ENCODE peak calls at places on chromosomes 4 and X, in five cellular contexts. One of them, this sample, is unnamed.

GRCh38 chr4:172850838-172851237 is 317.8 kb upstream of the GALNT7 start:
- DNase-seq in cardiac muscle cell: no peak
- DNase-seq in suprapubic skin: no peak
- DNase-seq in tibial artery: no peak
- DNase-seq in psoas muscle: no peak
- DNase-seq in this sample: no peak

GRCh38 chr4:102557636-102558035 is 56.5 kb downstream of the NFKB1 start:
- DNase-seq in cardiac muscle cell: no peak
- DNase-seq in suprapubic skin: no peak
- DNase-seq in tibial artery: no peak
- DNase-seq in psoas muscle: no peak
- DNase-seq in this sample: no peak

GRCh38 chr4:174222266-174222872 is 61.1 kb downstream of the FBXO8 start:
- DNase-seq in cardiac muscle cell: peak; percentile 45
- DNase-seq in suprapubic skin: no peak
- DNase-seq in tibial artery: no peak
- DNase-seq in psoas muscle: no peak
- DNase-seq in this sample: no peak

GRCh38 chr4:183335369-183335940 is 13.2 kb upstream of the CLDN24 start:
- DNase-seq in cardiac muscle cell: no peak
- DNase-seq in suprapubic skin: peak; percentile 67
- DNase-seq in tibial artery: no peak
- DNase-seq in psoas muscle: no peak
- DNase-seq in this sample: no peak

GRCh38 chrX:40749874-40750273 is 14.5 kb upstream of the MED14 start:
- DNase-seq in cardiac muscle cell: no peak
- DNase-seq in suprapubic skin: no peak
- DNase-seq in tibial artery: no peak
- DNase-seq in psoas muscle: no peak
- DNase-seq in this sample: no peak

GRCh38 chrX:25144043-25144940 is 128.5 kb upstream of the ARX start:
- DNase-seq in cardiac muscle cell: peak; percentile 84
- DNase-seq in suprapubic skin: no peak
- DNase-seq in tibial artery: peak; percentile 65
- DNase-seq in psoas muscle: peak; percentile 42
- DNase-seq in this sample: peak; percentile 60

GRCh38 chrX:24147165-24147564 is 2.4 kb upstream of the ZFX start:
- DNase-seq in cardiac muscle cell: no peak
- DNase-seq in suprapubic skin: no peak
- DNase-seq in tibial artery: no peak
- DNase-seq in psoas muscle: no peak
- DNase-seq in this sample: no peak

GRCh38 chr4:115781528-115782146 is 668.2 kb upstream of the NDST4 start:
- DNase-seq in cardiac muscle cell: no peak
- DNase-seq in suprapubic skin: no peak
- DNase-seq in tibial artery: no peak
- DNase-seq in psoas muscle: no peak
- DNase-seq in this sample: no peak

GRCh38 chr4:186685744-186686143 is 37.9 kb downstream of the FAT1 start:
- DNase-seq in cardiac muscle cell: no peak
- DNase-seq in suprapubic skin: no peak
- DNase-seq in tibial artery: no peak
- DNase-seq in psoas muscle: no peak
- DNase-seq in this sample: no peak

GRCh38 chr4:101229116-101229515 is 118.2 kb downstream of the PPP3CA start:
- DNase-seq in cardiac muscle cell: no peak
- DNase-seq in suprapubic skin: no peak
- DNase-seq in tibial artery: no peak
- DNase-seq in psoas muscle: no peak
- DNase-seq in this sample: no peak

GRCh38 chr4:88352062-88352461 is 26.6 kb upstream of the HERC6 start:
- DNase-seq in cardiac muscle cell: no peak
- DNase-seq in suprapubic skin: no peak
- DNase-seq in tibial artery: no peak
- DNase-seq in psoas muscle: no peak
- DNase-seq in this sample: no peak
- TF ChIP-seq CTCF in cardiac muscle cell: no peak
- TF ChIP-seq CTCF in suprapubic skin: no peak
- TF ChIP-seq CTCF in tibial artery: no peak
- TF ChIP-seq CTCF in psoas muscle: no peak
- TF ChIP-seq CTCF in this sample: no peak

DNA sequence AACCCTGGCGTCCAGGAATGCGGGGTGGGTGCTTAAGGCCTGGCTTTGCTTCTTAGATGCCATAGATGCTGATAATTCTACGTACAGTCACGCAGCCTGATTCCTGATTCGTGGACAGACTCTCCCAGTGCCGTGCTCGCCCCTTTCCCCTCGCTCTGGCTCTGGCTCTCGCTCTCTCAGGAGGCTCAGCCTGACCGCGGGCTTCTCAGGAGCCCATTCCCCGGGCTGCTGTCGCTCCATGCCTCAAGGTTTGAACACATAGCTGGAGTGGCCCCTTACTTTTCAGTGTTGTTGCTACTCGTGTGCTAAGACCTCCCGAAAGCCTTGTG is 59.2 kb upstream of the ZC4H2 start:
- DNase-seq in cardiac muscle cell: no peak
- DNase-seq in suprapubic skin: peak; percentile 72
- DNase-seq in tibial artery: peak; percentile 60
- DNase-seq in psoas muscle: peak; percentile 16
- DNase-seq in this sample: no peak
- H3K4me3 ChIP-seq in cardiac muscle cell: peak overlapping the region; percentile 47
- H3K4me3 ChIP-seq in suprapubic skin: peak overlapping the region; percentile 54
- H3K4me3 ChIP-seq in tibial artery: peak overlapping the region; percentile 70
- H3K4me3 ChIP-seq in psoas muscle: peak overlapping the region; percentile 59
- H3K4me3 ChIP-seq in this sample: peak overlapping the region; percentile 56

GRCh38 chr4:190020790-190021717 is 6.0 kb downstream of the FRG2 start:
- DNase-seq in cardiac muscle cell: peak; percentile 39
- DNase-seq in suprapubic skin: no peak
- DNase-seq in tibial artery: no peak
- DNase-seq in psoas muscle: no peak
- DNase-seq in this sample: peak; percentile 47
- H3K27me3 ChIP-seq in cardiac muscle cell: peaks cover 73% of the 10 kb centered on the region
- H3K27me3 ChIP-seq in suprapubic skin: peaks cover 64% of the 10 kb centered on the region
- H3K27me3 ChIP-seq in tibial artery: no peaks in the 10 kb centered on the region
- H3K27me3 ChIP-seq in psoas muscle: peaks cover 35% of the 10 kb centered on the region
- H3K27me3 ChIP-seq in this sample: peaks cover 25% of the 10 kb centered on the region

GRCh38 chr4:147056951-147057630 is 111.4 kb upstream of the TTC29 start:
- DNase-seq in cardiac muscle cell: no peak
- DNase-seq in suprapubic skin: no peak
- DNase-seq in tibial artery: no peak
- DNase-seq in psoas muscle: no peak
- DNase-seq in this sample: no peak
- TF ChIP-seq CTCF in cardiac muscle cell: no peak
- TF ChIP-seq CTCF in suprapubic skin: no peak
- TF ChIP-seq CTCF in tibial artery: no peak
- TF ChIP-seq CTCF in psoas muscle: no peak
- TF ChIP-seq CTCF in this sample: no peak